ENCODE peak calls at places on chromosome 11, in seven cellular contexts. One of them, this sample, is unnamed.

GRCh38 chr11:58844600-58844999 is at the start of gene GLYATL2:
- DNase-seq in GM12891: no peak
- DNase-seq in EL: no peak
- DNase-seq in HepG2: no peak
- DNase-seq in neural crest cell: no peak
- DNase-seq in amniotic epithelial cell: no peak
- DNase-seq in RCC 7860: no peak
- DNase-seq in this sample: no peak

GRCh38 chr11:508956-509355 is 1.9 kb upstream of the RNH1 start:
- DNase-seq in GM12891: no peak
- DNase-seq in EL: no peak
- DNase-seq in HepG2: no peak
- DNase-seq in neural crest cell: no peak
- DNase-seq in amniotic epithelial cell: no peak
- DNase-seq in RCC 7860: no peak
- DNase-seq in this sample: peak; percentile 62

GRCh38 chr11:9858822-9859221 is 194.9 kb downstream of the SWAP70 start:
- DNase-seq in GM12891: no peak
- DNase-seq in EL: peak; percentile 47
- DNase-seq in HepG2: peak; percentile 37
- DNase-seq in neural crest cell: no peak
- DNase-seq in amniotic epithelial cell: no peak
- DNase-seq in RCC 7860: no peak
- DNase-seq in this sample: no peak

GRCh38 chr11:49995559-49995958 is 13.2 kb upstream of the OR4C12 start:
- DNase-seq in GM12891: no peak
- DNase-seq in EL: peak; percentile 45
- DNase-seq in HepG2: peak; percentile 73
- DNase-seq in neural crest cell: no peak
- DNase-seq in amniotic epithelial cell: peak; percentile 36
- DNase-seq in RCC 7860: peak; percentile 44
- DNase-seq in this sample: no peak

GRCh38 chr11:114171257-114172054 is 111.9 kb downstream of the ZBTB16 start:
- DNase-seq in GM12891: no peak
- DNase-seq in EL: no peak
- DNase-seq in HepG2: peak; percentile 10
- DNase-seq in neural crest cell: no peak
- DNase-seq in amniotic epithelial cell: peak; percentile 57
- DNase-seq in RCC 7860: no peak
- DNase-seq in this sample: no peak

GRCh38 chr11:95849087-95849825 is 59.0 kb downstream of the CEP57 start:
- DNase-seq in GM12891: peak; percentile 2
- DNase-seq in EL: peak; percentile 75
- DNase-seq in HepG2: peak; percentile 64
- DNase-seq in neural crest cell: peak; percentile 15
- DNase-seq in amniotic epithelial cell: peak; percentile 85
- DNase-seq in RCC 7860: peak; percentile 72
- DNase-seq in this sample: no peak

GRCh38 chr11:128411149-128411548 is 176.2 kb downstream of the ETS1 start:
- DNase-seq in GM12891: no peak
- DNase-seq in EL: no peak
- DNase-seq in HepG2: no peak
- DNase-seq in neural crest cell: no peak
- DNase-seq in amniotic epithelial cell: no peak
- DNase-seq in RCC 7860: no peak
- DNase-seq in this sample: no peak

GRCh38 chr11:27233654-27234042 is 129.4 kb downstream of the CCDC34 start:
- DNase-seq in GM12891: no peak
- DNase-seq in EL: no peak
- DNase-seq in HepG2: no peak
- DNase-seq in neural crest cell: no peak
- DNase-seq in amniotic epithelial cell: no peak
- DNase-seq in RCC 7860: no peak
- DNase-seq in this sample: no peak

GRCh38 chr11:120228794-120229384 is 11.1 kb upstream of the POU2F3 start:
- DNase-seq in GM12891: no peak
- DNase-seq in EL: no peak
- DNase-seq in HepG2: no peak
- DNase-seq in neural crest cell: no peak
- DNase-seq in amniotic epithelial cell: no peak
- DNase-seq in RCC 7860: no peak
- DNase-seq in this sample: no peak